ENCODE peak calls at places on chromosome 17, in five cellular contexts. W, S, R, V and P are unnamed samples.

GRCh38 chr17:32567511-32567910 is 80.7 kb downstream of the CDK5R1 start:
- DNase-seq in W (no peak), S (no peak), R (no peak), V (no peak), P (no peak)

GRCh38 chr17:75906143-75906884 is 1.6 kb upstream of the MRPL38 start:
- DNase-seq in W (peak), S (no peak), R (no peak), V (no peak), P (no peak)

GRCh38 chr17:65485388-65486299 is 75.8 kb downstream of the AXIN2 start:
- DNase-seq in W (no peak), S (no peak), R (no peak), V (no peak), P (no peak)

GRCh38 chr17:72520665-72521303 is 400.0 kb downstream of the SOX9 start:
- DNase-seq in W (no peak), S (no peak), R (no peak), V (no peak), P (no peak)

GRCh38 chr17:57730026-57730701 is 14.9 kb downstream of the CCDC182 start:
- DNase-seq in W (no peak), S (no peak), R (peak), V (no peak), P (no peak)

GRCh38 chr17:75096082-75096625 is 8.4 kb downstream of the SLC16A5 start:
- DNase-seq in W (peak), S (no peak), R (peak), V (no peak), P (peak)

GRCh38 chr17:55219939-55220338 is 44.8 kb upstream of the HLF start:
- DNase-seq in W (no peak), S (no peak), R (no peak), V (no peak), P (no peak)

GRCh38 chr17:71234349-71234748 is 886.5 kb upstream of the SOX9 start:
- DNase-seq in W (no peak), S (no peak), R (no peak), V (no peak), P (no peak)

GRCh38 chr17:58120195-58120822 is 27.9 kb upstream of the OR4D1 start:
- DNase-seq in W (peak), S (peak), R (peak), V (peak), P (peak)

GRCh38 chr17:29076087-29076486 is 33.1 kb downstream of the PIPOX start:
- DNase-seq in W (no peak), S (no peak), R (no peak), V (no peak), P (no peak)

GRCh38 chr17:13593757-13594156 is 8.0 kb downstream of the HS3ST3A1 start:
- DNase-seq in W (no peak), S (no peak), R (no peak), V (no peak), P (peak)

GRCh38 chr17:29572691-29573557 is 4.4 kb downstream of the TP53I13 start:
- DNase-seq in W (peak), S (peak), R (peak), V (peak), P (peak)

GRCh38 chr17:57356153-57356721 is 99.9 kb downstream of the MSI2 start:
- DNase-seq in W (no peak), S (no peak), R (no peak), V (no peak), P (no peak)

GRCh38 chr17:65099941-65100315 is 37.2 kb upstream of the RGS9 start:
- DNase-seq in W (peak), S (no peak), R (peak), V (no peak), P (peak)

GRCh38 chr17:21129023-21129681 is 2.4 kb downstream of the DHRS7B start:
- DNase-seq in W (no peak), S (no peak), R (no peak), V (no peak), P (peak)

GRCh38 chr17:79809530-79810137 is 12.8 kb upstream of the CBX8 start:
- DNase-seq in W (no peak), S (no peak), R (peak), V (peak), P (no peak)

GRCh38 chr17:33164556-33164881 is 128.6 kb downstream of the ASIC2 start:
- DNase-seq in W (no peak), S (no peak), R (no peak), V (no peak), P (no peak)

GRCh38 chr17:31627960-31628359 is 231.1 kb downstream of the COPRS start:
- DNase-seq in W (no peak), S (no peak), R (no peak), V (no peak), P (no peak)

GRCh38 chr17:45946841-45947256 is 52.2 kb upstream of the STH start:
- DNase-seq in W (no peak), S (no peak), R (no peak), V (no peak), P (peak)

GRCh38 chr17:54426287-54426886 is 474.3 kb upstream of the TOM1L1 start:
- DNase-seq in W (no peak), S (peak), R (no peak), V (no peak), P (no peak)

GRCh38 chr17:15279011-15279477 is 13.9 kb upstream of the PMP22 start:
- DNase-seq in W (no peak), S (no peak), R (no peak), V (no peak), P (peak)
- H3K23ac ChIP-seq in W (no peak), S (no peak), R (no peak), V (no peak), P (no peak)

DNA sequence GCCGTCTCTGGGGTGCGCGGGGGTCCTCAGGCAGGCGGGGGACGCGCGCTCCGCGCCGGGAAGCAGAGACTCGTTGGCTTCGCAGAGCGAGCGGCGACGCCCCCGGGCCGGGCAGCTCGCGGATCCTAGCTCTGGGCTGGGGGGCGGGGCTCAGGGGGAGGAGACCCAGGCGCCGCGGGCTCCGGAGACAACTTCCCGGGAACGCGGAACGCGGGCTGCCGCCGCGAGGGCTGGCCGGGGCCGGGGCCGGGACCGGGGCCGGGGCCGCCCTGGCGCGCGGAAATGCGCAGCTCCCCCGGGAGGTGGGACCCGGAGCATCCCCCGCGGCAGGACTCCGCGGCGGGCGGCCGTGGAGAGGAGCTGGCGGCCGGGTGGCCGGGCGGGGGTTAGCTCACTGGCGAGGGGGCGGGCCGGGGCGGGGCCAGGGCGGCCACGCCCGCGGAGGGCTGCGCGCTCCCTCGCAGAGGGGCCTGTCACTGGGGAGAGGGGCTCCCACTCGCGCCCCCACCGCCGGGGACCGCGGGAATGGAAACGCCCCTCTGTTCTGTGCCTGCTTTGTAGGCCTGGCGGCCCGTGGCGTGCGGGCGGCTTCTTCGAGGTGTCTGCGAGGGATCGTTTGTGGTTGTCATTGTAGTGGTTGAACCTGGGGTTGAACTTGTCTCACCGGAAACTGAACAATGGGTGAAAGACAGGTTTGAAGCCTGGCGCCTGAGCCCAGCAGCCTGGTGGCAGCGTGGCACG is at the start of gene GAS7:
- DNase-seq in W (no peak), S (peak), R (peak), V (peak), P (peak)
- H2BK12ac ChIP-seq in W (peak), S (peak), R (no peak), V (peak), P (no peak)

GRCh38 chr17:81803728-81804558 is at the start of gene GCGR:
- DNase-seq in W (no peak), S (no peak), R (no peak), V (no peak), P (no peak)
- H3K9ac ChIP-seq in W (no peak), S (peak), R (no peak), V (no peak), P (no peak)

GRCh38 chr17:77453613-77454559 is 313.1 kb downstream of the SEC14L1 start:
- DNase-seq in W (no peak), S (no peak), R (no peak), V (no peak), P (no peak)

GRCh38 chr17:77454560-77455095 is 313.9 kb downstream of the SEC14L1 start:
- DNase-seq in W (no peak), S (no peak), R (no peak), V (no peak), P (peak)

GRCh38 chr17:77456271-77456950 is 315.6 kb downstream of the SEC14L1 start:
- DNase-seq in W (no peak), S (no peak), R (no peak), V (no peak), P (no peak)

GRCh38 chr17:77455878-77456234 is 315.1 kb downstream of the SEC14L1 start:
- DNase-seq in W (no peak), S (no peak), R (no peak), V (no peak), P (no peak)

DNA sequence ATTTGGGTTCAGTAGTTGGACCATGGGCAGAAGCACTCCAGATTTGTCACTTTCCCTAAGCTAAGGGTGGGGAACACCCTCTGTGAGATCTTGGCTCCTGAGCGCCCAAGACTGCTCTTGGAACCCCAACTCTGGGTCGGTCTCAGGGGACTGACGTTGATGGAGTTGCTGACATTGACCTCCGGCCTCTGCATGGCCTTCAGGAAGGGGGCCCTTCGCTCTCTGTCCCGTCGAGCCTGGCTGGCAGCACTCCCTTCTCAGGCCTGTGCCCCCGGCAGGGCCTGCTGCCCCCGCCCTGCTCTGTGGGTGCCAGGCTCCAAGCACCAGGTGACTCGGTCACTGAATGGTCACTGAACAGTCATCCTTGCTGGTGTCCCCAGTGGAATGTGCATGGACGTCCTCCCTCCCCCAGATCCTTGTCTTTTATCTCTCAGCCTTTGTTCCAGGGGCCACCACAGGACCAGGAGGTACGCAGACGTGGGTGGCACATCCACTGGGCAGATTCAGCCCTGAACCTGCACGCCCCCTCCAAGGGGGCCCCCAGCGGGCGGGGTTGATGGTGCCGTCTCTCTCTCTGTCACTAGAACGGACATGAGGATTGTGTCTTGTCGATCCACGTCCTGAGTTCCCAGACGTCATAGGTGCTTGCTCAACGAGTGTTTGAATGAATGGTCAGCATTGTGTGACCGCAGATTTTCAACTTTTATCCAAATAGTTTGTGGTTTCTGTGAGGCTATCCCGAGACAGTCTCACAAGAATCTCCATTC is 314.5 kb downstream of the SEC14L1 start:
- DNase-seq in W (no peak), S (no peak), R (no peak), V (no peak), P (peak)
- H3K23ac ChIP-seq in W (no peak), S (no peak), R (no peak), V (no peak), P (no peak)

DNA sequence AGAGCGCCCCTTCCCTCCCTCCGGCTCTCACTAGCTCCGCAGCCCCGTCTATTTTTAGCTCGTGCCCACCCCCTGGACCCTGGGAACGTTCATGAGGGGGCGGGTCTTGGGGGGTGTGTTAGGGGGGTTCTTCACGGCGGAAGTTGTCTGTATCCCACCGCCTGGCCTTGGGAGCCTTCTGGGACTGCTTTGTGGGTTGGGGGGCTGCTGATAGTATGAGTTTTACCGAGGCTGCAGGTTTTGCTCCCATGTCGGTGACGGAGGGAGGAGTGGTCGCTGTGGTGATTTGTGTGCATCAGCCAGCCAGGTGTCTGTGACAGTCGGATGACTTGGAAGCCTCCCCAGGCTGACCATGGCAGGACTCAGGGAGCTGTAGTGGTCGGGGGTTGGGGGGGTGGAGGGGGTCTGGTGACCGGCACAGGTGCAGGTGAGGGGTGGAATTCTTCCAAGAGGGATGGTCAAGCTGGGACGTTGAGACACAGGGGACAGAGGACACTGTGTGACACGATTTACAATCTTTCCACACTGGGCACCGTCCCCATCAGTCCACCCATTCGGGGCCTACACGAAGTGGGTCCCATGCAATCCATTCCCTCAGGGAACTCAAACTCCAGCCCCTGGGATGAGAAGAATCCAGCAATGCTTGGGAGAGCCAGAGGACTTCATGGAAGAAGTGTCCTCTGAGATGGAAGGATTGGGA is 1.4 kb downstream of the ATP1B2 start:
- DNase-seq in W (no peak), S (no peak), R (peak), V (no peak), P (no peak)
- H2BK12ac ChIP-seq in W (no peak), S (no peak), R (no peak), V (no peak), P (no peak)

GRCh38 chr17:77109159-77110005 is 31.4 kb upstream of the SEC14L1 start:
- DNase-seq in W (no peak), S (no peak), R (no peak), V (no peak), P (no peak)

GRCh38 chr17:77111916-77112315 is 28.9 kb upstream of the SEC14L1 start:
- DNase-seq in W (no peak), S (no peak), R (no peak), V (no peak), P (no peak)

GRCh38 chr17:77107506-77108433 is 33.0 kb upstream of the SEC14L1 start:
- DNase-seq in W (no peak), S (no peak), R (no peak), V (no peak), P (peak)

GRCh38 chr17:77106874-77107358 is 33.9 kb upstream of the SEC14L1 start:
- DNase-seq in W (no peak), S (no peak), R (peak), V (no peak), P (no peak)

GRCh38 chr17:77110006-77110374 is 30.8 kb upstream of the SEC14L1 start:
- DNase-seq in W (no peak), S (peak), R (no peak), V (no peak), P (peak)
- H3K9ac ChIP-seq in W (no peak), S (no peak), R (no peak), V (no peak), P (peak)